ENCODE peak calls at places on chromosomes 4 and X, in nine cellular contexts. One of them, this sample, is unnamed.
A peak's percentile ranks its signal among the peaks of the same experiment; 100 is the strongest.

GRCh38 chr4:88706574-88706973 is 8.9 kb upstream of the NAP1L5 start:
- DNase-seq in smooth muscle cell of the brain vasculature: peak; percentile 35
- DNase-seq in HCT116: no peak
- DNase-seq in MG63: peak; percentile 18
- DNase-seq in T-helper 1 cell: no peak
- DNase-seq in heart left ventricle: no peak
- DNase-seq in endothelial cell of umbilical vein: peak; percentile 67
- DNase-seq in RWPE1: no peak
- DNase-seq in mucosa of descending colon: no peak
- DNase-seq in this sample: peak; percentile 19

GRCh38 chr4:8702516-8703400 is 110.2 kb downstream of the CPZ start:
- DNase-seq in heart left ventricle: no peak
- DNase-seq in T-helper 1 cell: no peak
- DNase-seq in endothelial cell of umbilical vein: no peak
- DNase-seq in HCT116: no peak
- DNase-seq in smooth muscle cell of the brain vasculature: no peak
- DNase-seq in RWPE1: no peak
- DNase-seq in mucosa of descending colon: peak; percentile 18
- DNase-seq in MG63: no peak
- DNase-seq in this sample: no peak

GRCh38 chrX:57678686-57679428 is 1.2 kb downstream of the NLRP2B start:
- DNase-seq in endothelial cell of umbilical vein: no peak
- DNase-seq in RWPE1: no peak
- DNase-seq in smooth muscle cell of the brain vasculature: no peak
- DNase-seq in mucosa of descending colon: peak; percentile 27
- DNase-seq in heart left ventricle: no peak
- DNase-seq in T-helper 1 cell: no peak
- DNase-seq in HCT116: no peak
- DNase-seq in MG63: no peak
- DNase-seq in this sample: no peak

GRCh38 chrX:34918091-34918736 is 24.4 kb upstream of the FAM47B start:
- DNase-seq in RWPE1: peak; percentile 17
- DNase-seq in HCT116: no peak
- DNase-seq in heart left ventricle: no peak
- DNase-seq in T-helper 1 cell: no peak
- DNase-seq in MG63: peak; percentile 9
- DNase-seq in smooth muscle cell of the brain vasculature: no peak
- DNase-seq in mucosa of descending colon: no peak
- DNase-seq in endothelial cell of umbilical vein: no peak
- DNase-seq in this sample: peak; percentile 0

GRCh38 chr4:176302283-176303275 is 17.2 kb upstream of the SPCS3 start:
- DNase-seq in HCT116: peak; percentile 22
- DNase-seq in heart left ventricle: no peak
- DNase-seq in RWPE1: peak; percentile 62
- DNase-seq in mucosa of descending colon: no peak
- DNase-seq in T-helper 1 cell: no peak
- DNase-seq in MG63: no peak
- DNase-seq in smooth muscle cell of the brain vasculature: peak; percentile 9
- DNase-seq in endothelial cell of umbilical vein: no peak
- DNase-seq in this sample: peak; percentile 36

GRCh38 chr4:7845493-7846124 is 94.1 kb downstream of the AFAP1 start:
- DNase-seq in smooth muscle cell of the brain vasculature: no peak
- DNase-seq in T-helper 1 cell: no peak
- DNase-seq in MG63: no peak
- DNase-seq in HCT116: no peak
- DNase-seq in RWPE1: no peak
- DNase-seq in heart left ventricle: no peak
- DNase-seq in mucosa of descending colon: no peak
- DNase-seq in endothelial cell of umbilical vein: no peak
- DNase-seq in this sample: peak; percentile 76

GRCh38 chr4:4384837-4385236 is 2.1 kb upstream of the NSG1 start:
- DNase-seq in smooth muscle cell of the brain vasculature: no peak
- DNase-seq in T-helper 1 cell: no peak
- DNase-seq in RWPE1: no peak
- DNase-seq in heart left ventricle: no peak
- DNase-seq in mucosa of descending colon: no peak
- DNase-seq in HCT116: peak; percentile 22
- DNase-seq in endothelial cell of umbilical vein: no peak
- DNase-seq in MG63: no peak
- DNase-seq in this sample: peak; percentile 64

GRCh38 chr4:113398441-113399143 is 349.1 kb downstream of the ANK2 start:
- DNase-seq in mucosa of descending colon: no peak
- DNase-seq in MG63: no peak
- DNase-seq in heart left ventricle: no peak
- DNase-seq in endothelial cell of umbilical vein: no peak
- DNase-seq in T-helper 1 cell: no peak
- DNase-seq in smooth muscle cell of the brain vasculature: no peak
- DNase-seq in HCT116: no peak
- DNase-seq in RWPE1: peak; percentile 17
- DNase-seq in this sample: no peak

GRCh38 chrX:63330681-63331080 is 20.5 kb downstream of the SPIN4 start:
- DNase-seq in HCT116: no peak
- DNase-seq in T-helper 1 cell: no peak
- DNase-seq in heart left ventricle: no peak
- DNase-seq in RWPE1: peak; percentile 26
- DNase-seq in mucosa of descending colon: no peak
- DNase-seq in endothelial cell of umbilical vein: no peak
- DNase-seq in smooth muscle cell of the brain vasculature: no peak
- DNase-seq in MG63: peak; percentile 4
- DNase-seq in this sample: peak; percentile 2

GRCh38 chr4:8759987-8760386 is 111.7 kb downstream of the HMX1 start:
- DNase-seq in mucosa of descending colon: no peak
- DNase-seq in smooth muscle cell of the brain vasculature: no peak
- DNase-seq in endothelial cell of umbilical vein: no peak
- DNase-seq in heart left ventricle: no peak
- DNase-seq in MG63: no peak
- DNase-seq in T-helper 1 cell: no peak
- DNase-seq in HCT116: no peak
- DNase-seq in RWPE1: no peak
- DNase-seq in this sample: no peak

GRCh38 chr4:39053983-39054382 is 8.0 kb upstream of the KLHL5 start:
- DNase-seq in endothelial cell of umbilical vein: no peak
- DNase-seq in heart left ventricle: no peak
- DNase-seq in smooth muscle cell of the brain vasculature: no peak
- DNase-seq in MG63: no peak
- DNase-seq in T-helper 1 cell: no peak
- DNase-seq in mucosa of descending colon: no peak
- DNase-seq in HCT116: no peak
- DNase-seq in RWPE1: no peak
- DNase-seq in this sample: no peak

GRCh38 chr4:150305995-150306394 is 227.8 kb downstream of the DCLK2 start:
- DNase-seq in RWPE1: peak; percentile 55
- DNase-seq in smooth muscle cell of the brain vasculature: no peak
- DNase-seq in heart left ventricle: no peak
- DNase-seq in mucosa of descending colon: no peak
- DNase-seq in T-helper 1 cell: no peak
- DNase-seq in endothelial cell of umbilical vein: peak; percentile 80
- DNase-seq in HCT116: no peak
- DNase-seq in MG63: no peak
- DNase-seq in this sample: peak; percentile 25

GRCh38 chr4:173200103-173200502 is 31.5 kb downstream of the GALNT7 start:
- DNase-seq in MG63: no peak
- DNase-seq in mucosa of descending colon: no peak
- DNase-seq in heart left ventricle: no peak
- DNase-seq in endothelial cell of umbilical vein: no peak
- DNase-seq in smooth muscle cell of the brain vasculature: no peak
- DNase-seq in RWPE1: no peak
- DNase-seq in HCT116: no peak
- DNase-seq in T-helper 1 cell: no peak
- DNase-seq in this sample: no peak

GRCh38 chr4:148376151-148376550 is 66.1 kb downstream of the NR3C2 start:
- DNase-seq in RWPE1: peak; percentile 8
- DNase-seq in endothelial cell of umbilical vein: peak; percentile 91
- DNase-seq in smooth muscle cell of the brain vasculature: peak; percentile 37
- DNase-seq in MG63: peak; percentile 12
- DNase-seq in mucosa of descending colon: no peak
- DNase-seq in HCT116: peak; percentile 45
- DNase-seq in T-helper 1 cell: no peak
- DNase-seq in heart left ventricle: peak; percentile 65
- DNase-seq in this sample: peak; percentile 43

GRCh38 chr4:91279899-91280298 is 1023.9 kb upstream of the GRID2 start:
- DNase-seq in HCT116: no peak
- DNase-seq in endothelial cell of umbilical vein: no peak
- DNase-seq in mucosa of descending colon: no peak
- DNase-seq in RWPE1: no peak
- DNase-seq in heart left ventricle: peak; percentile 40
- DNase-seq in T-helper 1 cell: no peak
- DNase-seq in MG63: no peak
- DNase-seq in smooth muscle cell of the brain vasculature: no peak
- DNase-seq in this sample: no peak

GRCh38 chr4:8819019-8819418 is 52.6 kb downstream of the HMX1 start:
- DNase-seq in smooth muscle cell of the brain vasculature: no peak
- DNase-seq in mucosa of descending colon: no peak
- DNase-seq in MG63: no peak
- DNase-seq in heart left ventricle: no peak
- DNase-seq in T-helper 1 cell: no peak
- DNase-seq in endothelial cell of umbilical vein: no peak
- DNase-seq in RWPE1: no peak
- DNase-seq in HCT116: no peak
- DNase-seq in this sample: no peak

GRCh38 chrX:131405497-131405896 is 116.4 kb upstream of the IGSF1 start:
- DNase-seq in HCT116: no peak
- DNase-seq in endothelial cell of umbilical vein: no peak
- DNase-seq in mucosa of descending colon: no peak
- DNase-seq in MG63: no peak
- DNase-seq in heart left ventricle: no peak
- DNase-seq in T-helper 1 cell: no peak
- DNase-seq in smooth muscle cell of the brain vasculature: no peak
- DNase-seq in RWPE1: no peak
- DNase-seq in this sample: no peak

GRCh38 chr4:54676062-54676461 is 18.3 kb downstream of the KIT start:
- DNase-seq in smooth muscle cell of the brain vasculature: no peak
- DNase-seq in MG63: no peak
- DNase-seq in T-helper 1 cell: no peak
- DNase-seq in mucosa of descending colon: no peak
- DNase-seq in HCT116: no peak
- DNase-seq in endothelial cell of umbilical vein: no peak
- DNase-seq in heart left ventricle: no peak
- DNase-seq in RWPE1: no peak
- DNase-seq in this sample: no peak

GRCh38 chrX:118773782-118774181 is 46.4 kb downstream of the IL13RA1 start:
- DNase-seq in RWPE1: peak; percentile 54
- DNase-seq in T-helper 1 cell: no peak
- DNase-seq in MG63: no peak
- DNase-seq in HCT116: no peak
- DNase-seq in smooth muscle cell of the brain vasculature: no peak
- DNase-seq in mucosa of descending colon: no peak
- DNase-seq in heart left ventricle: no peak
- DNase-seq in endothelial cell of umbilical vein: no peak
- DNase-seq in this sample: no peak

GRCh38 chrX:128739539-128739938 is 687.3 kb upstream of the ACTRT1 start:
- DNase-seq in HCT116: no peak
- DNase-seq in RWPE1: no peak
- DNase-seq in mucosa of descending colon: no peak
- DNase-seq in heart left ventricle: no peak
- DNase-seq in MG63: no peak
- DNase-seq in T-helper 1 cell: no peak
- DNase-seq in smooth muscle cell of the brain vasculature: no peak
- DNase-seq in endothelial cell of umbilical vein: no peak
- DNase-seq in this sample: no peak

This sample was measured in Daoy.